ENCODE peak calls at places on chromosomes 7 and 10, in seven cellular contexts. N, E, H, Y, L, R and T are unnamed samples.

GRCh38 chr7:95628831-95629439 is 32.6 kb upstream of the PDK4 start:
- DNase-seq in R (peak), L (no peak), H (no peak), Y (no peak), N (no peak), E (peak), T (no peak)

GRCh38 chr10:33412261-33413092 is 78.0 kb upstream of the NRP1 start:
- DNase-seq in L (peak), R (peak), N (peak), E (no peak), H (peak), Y (no peak), T (peak)

GRCh38 chr7:95501261-95501816 is 15.6 kb downstream of the ASB4 start:
- DNase-seq in R (no peak), H (no peak), E (no peak), N (peak), Y (no peak), L (no peak), T (no peak)

GRCh38 chr10:49781247-49781646 is 19.1 kb upstream of the OGDHL start:
- DNase-seq in L (peak), N (no peak), H (no peak), Y (no peak), E (no peak), R (peak), T (no peak)

GRCh38 chr10:15719899-15720634 is at the start of gene ITGA8:
- DNase-seq in Y (no peak), E (no peak), N (no peak), L (no peak), R (no peak), H (no peak), T (no peak)

GRCh38 chr10:8596929-8597472 is 542.5 kb downstream of the GATA3 start:
- DNase-seq in H (no peak), N (no peak), E (no peak), L (no peak), R (no peak), Y (no peak), T (no peak)

GRCh38 chr7:29315302-29316270 is 121.0 kb downstream of the CHN2 start:
- DNase-seq in H (no peak), Y (no peak), N (no peak), L (no peak), E (no peak), R (no peak), T (no peak)

GRCh38 chr10:33859319-33860022 is 525.0 kb upstream of the NRP1 start:
- DNase-seq in N (no peak), R (no peak), L (no peak), E (no peak), Y (no peak), H (no peak), T (no peak)

GRCh38 chr10:97028126-97028831 is 157.5 kb downstream of the SLIT1 start:
- DNase-seq in R (peak), Y (no peak), E (no peak), L (peak), H (peak), N (no peak), T (peak)

GRCh38 chr7:94701555-94701973 is 45.6 kb upstream of the SGCE start:
- DNase-seq in Y (no peak), N (no peak), L (no peak), E (no peak), H (no peak), R (peak), T (peak)

GRCh38 chr10:604716-605631 is 84.5 kb downstream of the DIP2C start:
- DNase-seq in E (no peak), Y (no peak), N (no peak), R (no peak), H (no peak), L (no peak), T (no peak)

GRCh38 chr10:49253340-49253739 is 45.6 kb upstream of the C10orf71 start:
- DNase-seq in E (no peak), L (no peak), Y (no peak), N (no peak), H (no peak), R (no peak), T (no peak)

GRCh38 chr10:21176934-21177480 is 279.9 kb upstream of the NEBL start:
- DNase-seq in R (no peak), N (no peak), E (no peak), H (no peak), Y (no peak), L (no peak), T (no peak)

GRCh38 chr10:79192677-79193003 is 123.9 kb downstream of the ZMIZ1 start:
- DNase-seq in Y (no peak), L (peak), R (peak), E (no peak), N (no peak), H (no peak), T (no peak)

GRCh38 chr10:14605231-14605925 is 169.3 kb downstream of the FAM107B start:
- DNase-seq in H (no peak), R (peak), Y (no peak), N (peak), E (no peak), L (no peak), T (peak)

GRCh38 chr10:7162331-7162730 is 248.5 kb downstream of the SFMBT2 start:
- DNase-seq in L (no peak), R (no peak), Y (no peak), N (no peak), E (no peak), H (no peak), T (no peak)